ENCODE peak calls at places on chromosomes 7 and 10, in five cellular contexts. P is endothelial cell of umbilical vein, Z is GM12878, K is OCI-LY7, M is HepG2. J is an unnamed sample.

GRCh38 chr10:7258948-7259523 is 151.8 kb downstream of the SFMBT2 start:
- DNase-seq in P (no peak), Z (no peak), M (no peak), K (peak; percentile 33), J (no peak)

GRCh38 chr7:75772081-75773077 is at the start of gene CCL26:
- DNase-seq in K (no peak), M (peak; percentile 71), Z (no peak), P (no peak), J (peak; percentile 92)

GRCh38 chr7:113774182-113774807 is 144.5 kb downstream of the PPP1R3A start:
- DNase-seq in K (peak; percentile 33), M (peak; percentile 28), Z (no peak), P (peak; percentile 71), J (peak; percentile 42)

GRCh38 chr10:113381906-113382562 is 170.8 kb upstream of the HABP2 start:
- DNase-seq in Z (no peak), M (no peak), P (peak; percentile 86), K (peak; percentile 31), J (peak; percentile 66)

GRCh38 chr7:113460067-113460466 is 341.7 kb upstream of the SMIM30 start:
- DNase-seq in P (no peak), Z (no peak), M (no peak), K (no peak), J (no peak)

GRCh38 chr7:40826419-40827216 is 691.8 kb downstream of the SUGCT start:
- DNase-seq in M (peak; percentile 1), P (no peak), Z (no peak), K (no peak), J (no peak)

GRCh38 chr7:73351447-73352167 is 23.6 kb downstream of the FKBP6 start:
- DNase-seq in K (no peak), P (peak; percentile 71), Z (no peak), M (no peak), J (no peak)

GRCh38 chr7:26155531-26156375 is 3.8 kb downstream of the NFE2L3 start:
- DNase-seq in P (peak; percentile 68), M (peak; percentile 39), K (no peak), Z (no peak), J (peak; percentile 61)

GRCh38 chr7:17528636-17529035 is 230.2 kb downstream of the AHR start:
- DNase-seq in P (no peak), Z (no peak), M (no peak), K (no peak), J (peak; percentile 54)

GRCh38 chr10:61896854-61897661 is 4.4 kb upstream of the ARID5B start:
- DNase-seq in P (peak; percentile 59), K (peak; percentile 95), M (peak; percentile 74), Z (peak; percentile 85), J (peak; percentile 91)

GRCh38 chr7:141697211-141697871 is 4.6 kb downstream of the DENND11 start:
- DNase-seq in P (peak; percentile 40), K (no peak), Z (no peak), M (no peak), J (peak; percentile 81)

GRCh38 chr7:142964502-142965246 is 2.5 kb upstream of the KEL start:
- DNase-seq in M (no peak), P (no peak), K (no peak), Z (no peak), J (no peak)

GRCh38 chr10:131742371-131743000 is 158.3 kb upstream of the PPP2R2D start:
- DNase-seq in Z (no peak), K (no peak), M (no peak), P (no peak), J (no peak)

GRCh38 chr10:114356786-114357588 is 47.3 kb downstream of the AFAP1L2 start:
- DNase-seq in M (no peak), P (peak; percentile 50), Z (no peak), K (no peak), J (peak; percentile 56)

GRCh38 chr7:42639930-42640329 is 271.9 kb downstream of the C7orf25 start:
- DNase-seq in K (no peak), M (no peak), Z (no peak), P (no peak), J (peak; percentile 10)

GRCh38 chr7:140517546-140518369 is 38.5 kb upstream of the MKRN1 start:
- DNase-seq in K (peak; percentile 66), P (peak; percentile 79), M (peak; percentile 73), Z (peak; percentile 23), J (peak; percentile 92)

GRCh38 chr7:128168667-128169210 is 72.3 kb upstream of the LEP start:
- DNase-seq in M (no peak), P (peak; percentile 12), K (no peak), Z (no peak), J (no peak)

GRCh38 chr10:6195891-6196290 is 6.8 kb upstream of the PFKFB3 start:
- DNase-seq in M (no peak), Z (no peak), P (peak; percentile 28), K (no peak), J (no peak)

GRCh38 chr7:77933394-77933793 is 134.8 kb downstream of the PHTF2 start:
- DNase-seq in K (no peak), M (no peak), P (peak; percentile 70), Z (no peak), J (peak; percentile 45)

GRCh38 chr7:22853138-22853537 is 30.5 kb upstream of the TOMM7 start:
- DNase-seq in Z (no peak), P (no peak), M (no peak), K (no peak), J (no peak)

GRCh38 chr10:6401066-6401465 is 179.0 kb downstream of the PRKCQ start:
- DNase-seq in K (no peak), M (no peak), P (no peak), Z (no peak), J (no peak)

GRCh38 chr10:42991442-42992098 is 85.3 kb upstream of the RET start:
- DNase-seq in P (no peak), Z (no peak), K (no peak), M (no peak), J (no peak)

GRCh38 chr7:111796671-111797070 is 234.4 kb upstream of the IMMP2L start:
- DNase-seq in Z (no peak), M (no peak), K (peak; percentile 30), P (no peak), J (no peak)

GRCh38 chr10:14116021-14116420 is 214.7 kb downstream of the FRMD4A start:
- DNase-seq in K (no peak), M (no peak), Z (no peak), P (no peak), J (no peak)

GRCh38 chr7:105268511-105269392 is 120.0 kb downstream of the SRPK2 start:
- DNase-seq in K (peak; percentile 47), Z (no peak), M (peak; percentile 13), P (peak; percentile 74), J (peak; percentile 54)

GRCh38 chr7:47044620-47045019 is 537.3 kb downstream of the TNS3 start:
- DNase-seq in Z (no peak), M (no peak), P (no peak), K (peak; percentile 18), J (no peak)

GRCh38 chr7:47045169-47045568 is 536.7 kb downstream of the TNS3 start:
- DNase-seq in M (no peak), K (no peak), Z (no peak), P (peak; percentile 17), J (no peak)

GRCh38 chr7:47039899-47040298 is 542.0 kb downstream of the TNS3 start:
- DNase-seq in K (no peak), Z (no peak), P (peak; percentile 97), M (no peak), J (peak; percentile 24)

GRCh38 chr7:47040795-47041194 is 541.1 kb downstream of the TNS3 start:
- DNase-seq in K (no peak), M (no peak), Z (no peak), P (peak; percentile 29), J (no peak)

GRCh38 chr7:47042669-47043068 is 539.2 kb downstream of the TNS3 start:
- DNase-seq in Z (no peak), K (no peak), M (no peak), P (no peak), J (no peak)
- H3K4me3 ChIP-seq in Z (no peak overlapping the region), K (no peak overlapping the region), M (no peak overlapping the region), P (no peak overlapping the region), J (no peak overlapping the region)

GRCh38 chr10:121490906-121491519 is 107.2 kb downstream of the FGFR2 start:
- DNase-seq in P (no peak), Z (no peak), K (no peak), M (no peak), J (no peak)
- H3K27ac ChIP-seq in P (no peak overlapping the region), Z (no peak overlapping the region), K (no peak overlapping the region), M (no peak overlapping the region), J (no peak overlapping the region)

GRCh38 chr7:137994091-137994688 is 7.7 kb downstream of the CREB3L2 start:
- DNase-seq in K (no peak), P (no peak), M (no peak), Z (no peak), J (no peak)
- H2AFZ ChIP-seq in K (no peak overlapping the region), P (no peak overlapping the region), M (no peak overlapping the region), Z (no peak overlapping the region), J (no peak overlapping the region)

GRCh38 chr10:52170776-52171175 is 143.3 kb upstream of the DKK1 start:
- DNase-seq in M (no peak), Z (no peak), P (no peak), K (no peak), J (no peak)
- H3K4me3 ChIP-seq in M (no peak overlapping the region), Z (no peak overlapping the region), P (no peak overlapping the region), K (no peak overlapping the region), J (no peak overlapping the region)

GRCh38 chr10:16195894-16196293 is 240.9 kb upstream of the PTER start:
- DNase-seq in P (no peak), Z (no peak), K (no peak), M (no peak), J (no peak)

GRCh38 chr10:16193241-16193640 is 243.6 kb upstream of the PTER start:
- DNase-seq in Z (no peak), P (no peak), K (no peak), M (no peak), J (no peak)

GRCh38 chr10:16195178-16195769 is 241.5 kb upstream of the PTER start:
- DNase-seq in K (no peak), P (no peak), M (no peak), Z (peak; percentile 67), J (no peak)

GRCh38 chr10:16187161-16187560 is 249.6 kb upstream of the PTER start:
- DNase-seq in Z (no peak), P (no peak), M (no peak), K (no peak), J (no peak)

DNA sequence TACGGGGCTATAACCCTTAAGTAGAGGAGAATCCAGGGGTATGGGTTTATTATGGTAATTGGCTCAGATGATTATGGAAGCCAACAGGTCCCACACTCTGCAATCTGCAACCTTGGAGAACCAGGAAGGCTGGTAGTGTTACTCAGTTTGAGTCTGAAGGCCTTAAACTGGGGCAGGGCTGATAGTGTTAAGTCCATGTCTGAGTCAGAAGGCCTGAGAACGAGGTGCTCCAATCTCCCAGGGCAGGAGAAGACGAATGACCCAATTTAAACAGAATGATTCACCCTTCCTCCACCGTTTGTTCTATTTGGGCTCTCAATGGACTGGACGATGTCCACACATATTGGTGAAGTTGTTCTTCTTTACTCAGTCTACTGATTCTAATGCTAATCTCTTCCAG is 244.5 kb upstream of the PTER start:
- DNase-seq in Z (no peak), K (no peak), M (no peak), P (no peak), J (no peak)
- H3K27ac ChIP-seq in Z (no peak overlapping the region), K (no peak overlapping the region), M (no peak overlapping the region), P (no peak overlapping the region), J (no peak overlapping the region)

DNA sequence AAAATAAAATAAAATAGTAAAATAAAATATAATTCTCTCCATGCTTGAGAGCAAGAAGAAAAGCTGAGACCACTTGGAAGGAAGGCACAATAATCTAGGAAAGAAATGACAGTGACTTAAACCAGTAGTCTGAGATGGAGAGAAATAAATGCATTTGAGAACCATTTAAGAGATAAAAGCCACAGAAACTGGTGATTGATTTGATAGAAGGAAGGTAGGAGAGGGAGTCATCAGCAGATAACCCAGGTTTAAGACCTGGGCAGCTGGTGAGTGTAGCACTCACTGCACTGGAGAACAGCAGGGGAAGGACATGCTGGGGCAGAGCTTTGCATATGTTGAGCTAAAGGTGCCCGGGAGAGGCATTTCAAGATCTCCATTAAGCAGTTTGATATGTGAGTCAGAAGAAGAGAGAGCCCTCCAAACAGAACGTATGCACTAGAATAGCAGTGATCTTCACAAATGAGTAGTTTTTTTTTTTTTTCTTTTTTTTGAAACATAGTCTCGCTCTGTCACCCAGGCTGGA is 268.0 kb downstream of the DYNC1I1 start:
- DNase-seq in K (no peak), Z (no peak), P (no peak), M (no peak), J (no peak)
- H2AFZ ChIP-seq in K (no peak overlapping the region), Z (no peak overlapping the region), P (no peak overlapping the region), M (no peak overlapping the region), J (no peak overlapping the region)

J was measured in PC-3.